ENCODE peak calls at places on chromosomes 11 and 22, in nine cellular contexts. M is IMR-90, T is GM23248, P is left ventricle myocardium inferior, W is cardiac muscle cell, Z is ovary, J is transverse colon, B is neural progenitor cell, Q is pancreas. H is an unnamed sample.

GRCh38 chr11:8906629-8907028 is 4.4 kb upstream of the AKIP1 start:
- DNase-seq in Q (no peak), P (no peak), M (peak), W (no peak), B (no peak), Z (no peak), T (peak), J (no peak), H (no peak)

GRCh38 chr11:67374571-67375276 is 1.3 kb upstream of the CLCF1 start:
- DNase-seq in W (no peak), Z (no peak), Q (no peak), T (peak), J (no peak), B (no peak), P (no peak), M (no peak), H (no peak)

GRCh38 chr11:120832609-120833221 is 191.2 kb upstream of the TBCEL start:
- DNase-seq in M (no peak), W (no peak), Z (no peak), Q (no peak), T (no peak), J (no peak), B (peak), P (no peak), H (no peak)

GRCh38 chr22:40426671-40427070 is 56.3 kb downstream of the SGSM3 start:
- DNase-seq in W (no peak), Q (no peak), J (no peak), B (no peak), Z (no peak), M (peak), T (peak), P (no peak), H (no peak)

GRCh38 chr11:33633251-33634003 is 67.2 kb downstream of the C11orf91 start:
- DNase-seq in J (peak), P (no peak), W (no peak), T (peak), M (peak), B (no peak), Z (no peak), Q (no peak), H (no peak)

GRCh38 chr11:25650319-25650718 is 681.6 kb upstream of the ANO3 start:
- DNase-seq in Q (no peak), T (no peak), J (no peak), W (no peak), P (no peak), M (no peak), B (no peak), Z (no peak), H (no peak)

GRCh38 chr22:24426859-24427499 is 420 bp upstream of the ADORA2A start:
- DNase-seq in T (no peak), W (no peak), M (no peak), Z (no peak), J (no peak), B (no peak), P (no peak), Q (peak), H (peak)

GRCh38 chr11:36019722-36020121 is 75.9 kb downstream of the LDLRAD3 start:
- DNase-seq in B (no peak), P (no peak), T (no peak), M (no peak), Z (no peak), J (no peak), W (no peak), Q (no peak), H (no peak)

GRCh38 chr11:110112457-110112856 is 19.3 kb downstream of the ZC3H12C start:
- DNase-seq in P (no peak), M (no peak), Q (no peak), B (no peak), W (no peak), T (no peak), Z (no peak), J (no peak), H (no peak)

GRCh38 chr22:37187552-37187890 is 526 bp downstream of the C1QTNF6 start:
- DNase-seq in Q (no peak), W (peak), M (peak), J (peak), T (peak), B (no peak), Z (no peak), P (no peak), H (no peak)

GRCh38 chr11:69884751-69885150 is 65.5 kb upstream of the FGF3 start:
- DNase-seq in M (no peak), Z (no peak), W (no peak), J (no peak), T (no peak), P (no peak), Q (no peak), B (no peak), H (no peak)

GRCh38 chr11:112024178-112024777 is 930 bp upstream of the DLAT start:
- DNase-seq in B (peak), P (no peak), T (no peak), J (no peak), W (no peak), Z (no peak), M (no peak), Q (no peak), H (no peak)

GRCh38 chr11:27215471-27216267 is 147.3 kb downstream of the CCDC34 start:
- DNase-seq in B (no peak), P (peak), Z (peak), M (no peak), T (no peak), W (no peak), J (no peak), Q (peak), H (peak)

GRCh38 chr11:65448074-65448417 is 25.4 kb downstream of the NEAT1 start:
- DNase-seq in Q (no peak), Z (no peak), P (no peak), J (no peak), T (peak), W (no peak), B (no peak), M (peak), H (no peak)

GRCh38 chr11:65446446-65447277 is 24.1 kb downstream of the NEAT1 start:
- DNase-seq in J (no peak), M (peak), W (no peak), T (peak), B (no peak), Q (no peak), Z (no peak), P (peak), H (peak)

GRCh38 chr11:65445101-65445603 is 22.6 kb downstream of the NEAT1 start:
- DNase-seq in B (no peak), J (no peak), P (no peak), M (peak), T (peak), W (no peak), Z (no peak), Q (no peak), H (no peak)

GRCh38 chr11:65444314-65445051 is 21.9 kb downstream of the NEAT1 start:
- DNase-seq in Q (no peak), T (peak), W (no peak), B (no peak), P (no peak), J (no peak), Z (no peak), M (peak), H (peak)

DNA sequence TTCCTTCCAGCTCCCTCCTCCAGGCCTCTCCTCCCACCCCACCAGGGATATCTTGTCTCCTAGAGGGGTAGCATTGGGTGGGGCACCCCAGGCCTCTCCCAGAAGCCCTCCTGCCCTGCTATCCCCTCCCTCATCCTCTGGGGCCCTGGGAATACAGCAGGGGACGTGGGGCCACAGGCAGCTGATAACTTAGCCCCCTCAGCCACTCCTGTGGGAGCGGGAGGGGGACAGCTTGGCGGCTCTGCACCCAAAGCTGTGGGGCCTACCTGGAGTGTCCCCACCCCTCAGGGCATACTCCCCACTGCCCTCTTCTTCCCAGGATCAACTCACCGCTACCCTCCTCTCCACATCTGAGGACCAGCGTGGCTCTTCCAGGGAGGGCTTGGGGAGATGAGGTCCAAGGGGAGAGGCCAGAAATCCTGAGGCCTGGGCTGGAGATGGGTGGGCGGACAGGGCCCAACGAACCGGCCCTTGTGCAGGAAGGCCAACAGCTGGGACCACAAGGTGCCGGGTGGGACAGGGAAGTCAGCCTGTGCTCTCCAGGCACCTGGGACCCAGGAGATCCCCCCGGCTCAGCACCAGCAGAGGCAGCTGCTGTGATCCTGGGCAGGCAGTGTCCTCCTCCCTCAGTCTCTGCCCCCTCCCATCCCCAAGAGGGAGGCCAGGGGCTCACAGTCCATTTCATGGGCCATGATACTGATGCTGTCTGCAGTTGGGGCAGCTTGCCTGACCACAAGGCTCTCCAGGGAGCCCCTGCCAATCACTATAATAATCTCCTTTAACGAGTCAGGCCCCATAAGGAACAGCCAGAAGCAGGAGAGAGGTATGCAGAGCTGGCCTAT is 23.2 kb downstream of the NEAT1 start:
- DNase-seq in M (peak), Q (no peak), B (no peak), J (no peak), T (peak), W (no peak), Z (no peak), P (no peak), H (no peak)
- H3K27ac ChIP-seq in M (no peak), Q (no peak), B (no peak), J (peak), T (peak), W (no peak), Z (no peak), P (peak), H (peak)

GRCh38 chr11:65111537-65112225 is at the start of gene TM7SF2:
- DNase-seq in M (peak), Q (peak), J (peak), P (peak), Z (peak), B (peak), T (peak), W (peak), H (peak)

GRCh38 chr11:65112551-65113360 is 1.1 kb downstream of the TM7SF2 start:
- DNase-seq in J (peak), T (peak), M (peak), P (peak), W (peak), Z (peak), Q (peak), B (peak), H (peak)

GRCh38 chr11:65110354-65110861 is 1.3 kb upstream of the TM7SF2 start:
- DNase-seq in J (peak), P (peak), M (peak), T (peak), Z (peak), Q (peak), B (peak), W (peak), H (peak)

GRCh38 chr11:65112226-65112550 is 516 bp downstream of the TM7SF2 start:
- DNase-seq in B (peak), W (no peak), Q (no peak), M (no peak), P (no peak), Z (no peak), J (no peak), T (no peak), H (peak)

GRCh38 chr11:65111159-65111536 is 524 bp upstream of the TM7SF2 start:
- DNase-seq in T (no peak), P (no peak), Q (no peak), M (no peak), W (no peak), B (no peak), Z (no peak), J (no peak), H (no peak)
- H3K27ac ChIP-seq in T (no peak), P (peak), Q (no peak), M (no peak), W (no peak), B (no peak), Z (no peak), J (peak), H (no peak)

GRCh38 chr22:31732089-31732829 is 17.7 kb downstream of the PRR14L start:
- DNase-seq in Q (no peak), J (no peak), T (no peak), Z (no peak), P (no peak), M (no peak), W (no peak), B (no peak), H (no peak)
- H3K27ac ChIP-seq in Q (no peak), J (peak), T (no peak), Z (no peak), P (no peak), M (no peak), W (peak), B (peak), H (no peak)

GRCh38 chr11:130703489-130704190 is 212.6 kb downstream of the SNX19 start:
- DNase-seq in Z (no peak), T (no peak), W (no peak), Q (no peak), B (no peak), J (no peak), M (no peak), P (no peak), H (no peak)
- H3K27ac ChIP-seq in Z (no peak), T (no peak), W (no peak), Q (no peak), B (no peak), J (no peak), M (no peak), P (no peak), H (no peak)

GRCh38 chr11:37092487-37092886 is 494.5 kb upstream of the RAG2 start:
- DNase-seq in Q (no peak), M (no peak), Z (no peak), T (no peak), B (no peak), W (no peak), P (no peak), J (no peak), H (no peak)
- H3K27ac ChIP-seq in Q (no peak), M (no peak), Z (no peak), T (no peak), B (no peak), W (no peak), P (no peak), J (no peak), H (no peak)